ENCODE peak calls at places on chromosomes 3 and 15, in eight cellular contexts. Z is brain microvascular endothelial cell, X is A549, H is tibial artery, Y is heart left ventricle, M is hepatocyte, E is ovary, J is breast epithelium. G is an unnamed sample.

GRCh38 chr3:101433652-101434051 is 79.4 kb downstream of the SENP7 start:
- DNase-seq in Z (no peak), X (no peak), H (no peak), Y (no peak), M (no peak), E (no peak), J (no peak), G (no peak)

GRCh38 chr3:139533781-139534443 is 5.6 kb downstream of the RBP1 start:
- DNase-seq in Z (peak; percentile 92), X (no peak), H (no peak), Y (peak; percentile 51), M (peak; percentile 30), E (peak; percentile 55), J (peak; percentile 18), G (no peak)

GRCh38 chr3:42010530-42010929 is 48.6 kb upstream of the ULK4 start:
- DNase-seq in Z (no peak), X (no peak), H (no peak), Y (no peak), M (no peak), E (no peak), J (no peak), G (no peak)

GRCh38 chr15:83300826-83301225 is 16.4 kb upstream of the BNC1 start:
- DNase-seq in Z (no peak), X (no peak), H (no peak), Y (no peak), M (no peak), E (no peak), J (no peak), G (no peak)

GRCh38 chr15:77027111-77027696 is 32.3 kb downstream of the PSTPIP1 start:
- DNase-seq in Z (no peak), X (no peak), H (peak; percentile 44), Y (peak; percentile 14), M (no peak), E (peak; percentile 9), J (no peak), G (peak; percentile 62)

GRCh38 chr15:43277231-43277823 is 10.6 kb upstream of the TGM5 start:
- DNase-seq in Z (no peak), X (no peak), H (no peak), Y (no peak), M (no peak), E (no peak), J (peak; percentile 44), G (peak; percentile 36)

GRCh38 chr3:134258761-134259347 is 8.2 kb upstream of the RYK start:
- DNase-seq in Z (no peak), X (peak; percentile 10), H (no peak), Y (no peak), M (no peak), E (no peak), J (no peak), G (no peak)

GRCh38 chr3:184556502-184557347 is 4.9 kb upstream of the EPHB3 start:
- DNase-seq in Z (no peak), X (no peak), H (no peak), Y (no peak), M (no peak), E (no peak), J (no peak), G (no peak)

GRCh38 chr3:50378024-50378423 is 18.7 kb upstream of the TMEM115 start:
- DNase-seq in Z (no peak), X (no peak), H (no peak), Y (no peak), M (no peak), E (no peak), J (no peak), G (no peak)

GRCh38 chr3:106089806-106090205 is 221.0 kb upstream of the CBLB start:
- DNase-seq in Z (no peak), X (no peak), H (no peak), Y (no peak), M (no peak), E (no peak), J (no peak), G (no peak)

GRCh38 chr15:79132361-79132760 is 41.8 kb upstream of the RASGRF1 start:
- DNase-seq in Z (no peak), X (no peak), H (no peak), Y (no peak), M (no peak), E (no peak), J (no peak), G (no peak)

GRCh38 chr3:4222574-4222973 is 80.6 kb upstream of the SETMAR start:
- DNase-seq in Z (no peak), X (no peak), H (no peak), Y (no peak), M (no peak), E (no peak), J (no peak), G (no peak)

GRCh38 chr3:151944356-151944755 is 70.9 kb downstream of the SUCNR1 start:
- DNase-seq in Z (no peak), X (no peak), H (no peak), Y (no peak), M (no peak), E (no peak), J (no peak), G (no peak)

GRCh38 chr3:179107617-179108016 is 36.0 kb upstream of the ZMAT3 start:
- DNase-seq in Z (peak; percentile 11), X (no peak), H (no peak), Y (no peak), M (no peak), E (no peak), J (no peak), G (no peak)

GRCh38 chr3:134374791-134375541 is 719 bp upstream of the AMOTL2 start:
- DNase-seq in Z (no peak), X (peak; percentile 61), H (no peak), Y (peak; percentile 81), M (peak; percentile 72), E (peak; percentile 65), J (no peak), G (peak; percentile 73)

GRCh38 chr3:58068126-58068809 is 60.0 kb downstream of the FLNB start:
- DNase-seq in Z (no peak), X (no peak), H (no peak), Y (no peak), M (peak; percentile 47), E (no peak), J (no peak), G (no peak)

DNA sequence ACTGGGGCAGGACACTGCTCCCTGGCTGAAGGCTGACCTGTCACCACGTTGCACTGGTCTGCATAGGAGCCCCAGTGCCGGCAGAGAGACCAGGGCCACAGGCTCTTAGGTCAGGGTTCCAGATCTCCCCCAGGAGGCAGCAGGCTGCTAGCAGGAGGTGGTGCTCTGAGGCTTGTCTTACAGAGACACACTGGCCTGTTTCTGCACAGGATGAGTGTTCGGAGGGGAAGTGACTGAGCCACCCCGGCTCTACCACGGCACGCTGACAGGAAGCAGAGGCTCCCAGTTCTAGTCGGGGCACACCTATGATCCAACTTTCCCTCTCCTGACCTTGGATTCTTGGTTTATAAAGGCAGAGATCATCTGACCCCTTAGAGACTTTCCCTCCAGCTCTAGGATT is 8.6 kb downstream of the FBXL22 start:
- DNase-seq in Z (no peak), X (no peak), H (no peak), Y (no peak), M (no peak), E (no peak), J (no peak), G (no peak)
- H3K27ac ChIP-seq in Z (no peak overlapping the region), X (no peak overlapping the region), H (peak overlapping the region; percentile 9), Y (no peak overlapping the region), M (no peak overlapping the region), E (no peak overlapping the region), J (peak overlapping the region; percentile 27), G (no peak overlapping the region)

GRCh38 chr15:75596703-75597345 is 17.7 kb upstream of the PTPN9 start:
- DNase-seq in Z (no peak), X (no peak), H (peak; percentile 35), Y (no peak), M (no peak), E (no peak), J (no peak), G (no peak)

GRCh38 chr15:75589071-75589470 is 10.0 kb upstream of the PTPN9 start:
- DNase-seq in Z (no peak), X (no peak), H (no peak), Y (no peak), M (no peak), E (no peak), J (no peak), G (no peak)

GRCh38 chr15:75594276-75594675 is 15.2 kb upstream of the PTPN9 start:
- DNase-seq in Z (no peak), X (no peak), H (peak; percentile 27), Y (no peak), M (no peak), E (no peak), J (no peak), G (no peak)

GRCh38 chr15:75590239-75590638 is 11.1 kb upstream of the PTPN9 start:
- DNase-seq in Z (no peak), X (no peak), H (no peak), Y (no peak), M (no peak), E (no peak), J (no peak), G (no peak)

GRCh38 chr15:75591655-75592364 is 12.7 kb upstream of the PTPN9 start:
- DNase-seq in Z (no peak), X (no peak), H (peak; percentile 2), Y (no peak), M (no peak), E (no peak), J (no peak), G (no peak)
- H3K4me3 ChIP-seq in Z (no peak overlapping the region), X (no peak overlapping the region), H (no peak overlapping the region), Y (no peak overlapping the region), M (no peak overlapping the region), E (no peak overlapping the region), J (no peak overlapping the region), G (no peak overlapping the region)

DNA sequence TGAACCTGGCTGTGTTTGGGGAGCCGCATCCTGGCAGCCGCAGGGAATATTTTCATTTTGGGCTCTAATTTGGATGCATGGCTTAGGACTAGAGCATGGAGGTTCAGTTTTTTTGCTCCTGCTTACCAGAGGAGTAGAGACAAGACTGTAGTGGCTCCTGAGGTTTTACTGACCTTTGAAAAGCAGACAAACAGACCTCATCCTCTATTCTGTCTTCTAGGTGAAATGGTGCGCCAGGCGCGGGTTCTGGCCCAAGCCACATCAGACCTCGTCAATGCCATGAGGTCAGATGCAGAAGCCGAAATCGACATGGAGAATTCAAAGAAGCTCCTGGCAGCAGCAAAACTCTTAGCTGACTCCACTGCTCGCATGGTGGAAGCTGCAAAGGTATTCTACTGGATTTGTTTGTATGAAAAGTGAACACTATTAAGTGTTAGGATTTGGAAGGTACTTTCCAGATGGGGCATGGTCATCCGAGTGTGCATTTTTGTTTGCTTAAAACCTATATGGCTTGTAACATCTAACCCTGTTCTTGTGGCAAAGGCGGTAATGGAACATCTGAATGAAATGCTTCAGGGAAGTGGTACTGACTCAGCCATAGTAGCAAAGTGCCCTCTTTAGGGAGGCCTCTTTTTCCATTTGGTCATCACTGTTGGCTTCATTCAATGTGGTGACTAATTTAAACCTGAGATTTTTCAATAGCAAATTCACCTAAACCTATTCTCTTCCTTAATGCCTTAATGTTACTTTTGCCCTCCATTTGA is 330.7 kb upstream of the TPM1 start:
- DNase-seq in Z (no peak), X (no peak), H (no peak), Y (no peak), M (no peak), E (no peak), J (no peak), G (no peak)
- TF ChIP-seq CTCF in Z (no peak), X (no peak), H (no peak), Y (no peak), M (no peak), E (no peak), J (no peak), G (no peak)

DNA sequence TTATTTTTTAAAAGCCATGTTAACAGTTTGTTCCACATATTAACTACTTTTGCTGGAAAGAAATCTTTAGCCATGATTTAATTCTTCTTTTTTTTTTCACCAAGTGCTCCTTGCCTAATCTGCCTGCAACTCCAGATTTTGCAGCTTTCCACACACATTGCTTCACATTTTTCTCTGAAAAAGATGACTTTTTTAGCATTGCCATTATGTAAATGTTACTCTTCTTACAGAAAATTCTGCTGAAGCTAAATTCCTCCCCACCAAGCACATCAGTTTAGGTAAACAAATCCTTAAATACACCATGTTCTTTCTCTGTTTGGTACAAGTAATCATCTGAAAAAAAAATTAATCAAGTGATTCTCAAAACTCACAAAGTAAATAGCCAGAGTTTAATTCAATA is 23.3 kb upstream of the PPARG start:
- DNase-seq in Z (no peak), X (no peak), H (no peak), Y (no peak), M (no peak), E (no peak), J (no peak), G (no peak)
- H3K27ac ChIP-seq in Z (no peak overlapping the region), X (peak overlapping the region; percentile 29), H (no peak overlapping the region), Y (no peak overlapping the region), M (no peak overlapping the region), E (no peak overlapping the region), J (no peak overlapping the region), G (no peak overlapping the region)

G was measured in coronary artery.